ENCODE peak calls at places on chromosomes 4 and X, in five cellular contexts. S, O, D, Y and M are unnamed samples.
A peak's percentile ranks its signal among the peaks of the same experiment; 100 is the strongest.

GRCh38 chrX:119604778-119605177 is 1.4 kb downstream of the NKRF start:
- DNase-seq in S (no peak), D (no peak), O (no peak), Y (no peak), M (no peak)

GRCh38 chr4:57199267-57199666 is 89.1 kb upstream of the IGFBP7 start:
- DNase-seq in D (no peak), Y (no peak), O (no peak), S (no peak), M (no peak)

GRCh38 chrX:23505531-23506303 is 161.6 kb upstream of the PRDX4 start:
- DNase-seq in Y (no peak), D (no peak), O (no peak), S (no peak), M (no peak)

GRCh38 chr4:151688785-151689043 is 72.1 kb downstream of the GATB start:
- DNase-seq in D (no peak), O (no peak), Y (no peak), S (no peak), M (no peak)

GRCh38 chr4:6749340-6750171 is 33.0 kb upstream of the KIAA0232 start:
- DNase-seq in O (no peak), D (peak; percentile 82), S (no peak), Y (no peak), M (no peak)

GRCh38 chrX:71909956-71910355 is 689 bp upstream of the NHSL2 start:
- DNase-seq in O (no peak), Y (no peak), S (no peak), D (no peak), M (no peak)

GRCh38 chr4:73308286-73308685 is 49.7 kb upstream of the ANKRD17 start:
- DNase-seq in O (no peak), Y (no peak), S (no peak), D (no peak), M (no peak)

GRCh38 chrX:10756365-10756915 is 136.1 kb upstream of the MID1 start:
- DNase-seq in O (no peak), D (no peak), Y (no peak), S (no peak), M (no peak)

GRCh38 chr4:30901781-30902479 is 181.8 kb downstream of the PCDH7 start:
- DNase-seq in Y (no peak), O (no peak), S (no peak), D (no peak), M (no peak)

GRCh38 chrX:119391279-119391678 is 7.9 kb upstream of the SLC25A43 start:
- DNase-seq in Y (no peak), O (no peak), D (no peak), S (no peak), M (no peak)

GRCh38 chrX:38859602-38860001 is 58.3 kb downstream of the MID1IP1 start:
- DNase-seq in Y (no peak), O (no peak), S (no peak), D (no peak), M (no peak)

GRCh38 chr4:128861856-128862518 is 52.5 kb downstream of the JADE1 start:
- DNase-seq in S (no peak), Y (no peak), D (no peak), O (no peak), M (no peak)

GRCh38 chr4:150971901-150972300 is 43.2 kb downstream of the LRBA start:
- DNase-seq in D (no peak), S (no peak), Y (no peak), O (no peak), M (no peak)

GRCh38 chr4:140641789-140642439 is 73.2 kb upstream of the UCP1 start:
- DNase-seq in Y (no peak), S (no peak), D (no peak), O (no peak), M (no peak)

GRCh38 chr4:37383579-37384229 is 139.2 kb downstream of the NWD2 start:
- DNase-seq in D (no peak), O (no peak), S (peak; percentile 9), Y (no peak), M (no peak)

GRCh38 chr4:20192754-20193521 is 58.8 kb upstream of the SLIT2 start:
- DNase-seq in O (no peak), Y (no peak), D (no peak), S (no peak), M (no peak)

GRCh38 chr4:183249854-183250253 is 70.2 kb downstream of the CLDN22 start:
- DNase-seq in S (no peak), D (no peak), O (peak; percentile 5), Y (no peak), M (no peak)

GRCh38 chr4:113141901-113142346 is 92.5 kb downstream of the ANK2 start:
- DNase-seq in Y (no peak), S (no peak), O (peak; percentile 58), D (no peak), M (no peak)

GRCh38 chr4:46016306-46016705 is 107.5 kb downstream of the GABRG1 start:
- DNase-seq in D (no peak), S (no peak), O (no peak), Y (no peak), M (no peak)

GRCh38 chr4:98938386-98938785 is 9.5 kb upstream of the EIF4E start:
- DNase-seq in D (no peak), S (no peak), Y (no peak), O (no peak), M (no peak)

GRCh38 chrX:154750301-154751120 is at the start of gene GAB3:
- DNase-seq in S (peak; percentile 8), O (no peak), D (peak; percentile 58), Y (peak; percentile 24), M (no peak)

GRCh38 chr4:151315212-151315886 is 10.1 kb downstream of the SH3D19 start:
- DNase-seq in D (no peak), Y (no peak), S (no peak), O (no peak), M (no peak)

GRCh38 chr4:53863163-53863562 is 201.2 kb downstream of the CHIC2 start:
- DNase-seq in O (no peak), D (no peak), Y (no peak), S (no peak), M (no peak)

GRCh38 chrX:47831788-47832187 is 4.9 kb upstream of the ZNF81 start:
- DNase-seq in S (peak; percentile 24), Y (peak; percentile 30), D (peak; percentile 56), O (peak; percentile 8), M (peak; percentile 48)

GRCh38 chr4:53592128-53592527 is 842 bp upstream of the LNX1 start:
- DNase-seq in D (no peak), S (no peak), O (no peak), Y (no peak), M (no peak)

GRCh38 chr4:10279261-10279660 is 162.7 kb upstream of the WDR1 start:
- DNase-seq in Y (no peak), D (no peak), S (no peak), O (no peak), M (no peak)